ENCODE peak calls at places on chromosomes 3 and 15, in five cellular contexts. One of them, this sample, is unnamed.

GRCh38 chr3:8911781-8912180 is 51.5 kb downstream of the RAD18 start:
- DNase-seq in stomach: no peak
- DNase-seq in GM23338: no peak
- DNase-seq in transverse colon: no peak
- DNase-seq in breast epithelium: no peak
- DNase-seq in this sample: no peak

GRCh38 chr3:165195628-165196576 is at the start of gene SLITRK3:
- DNase-seq in stomach: no peak
- DNase-seq in GM23338: peak; percentile 60
- DNase-seq in transverse colon: no peak
- DNase-seq in breast epithelium: no peak
- DNase-seq in this sample: no peak

GRCh38 chr15:59680870-59681269 is 8.2 kb downstream of the BNIP2 start:
- DNase-seq in stomach: no peak
- DNase-seq in GM23338: no peak
- DNase-seq in transverse colon: no peak
- DNase-seq in breast epithelium: no peak
- DNase-seq in this sample: no peak

GRCh38 chr15:42716626-42717025 is 20.3 kb downstream of the CDAN1 start:
- DNase-seq in stomach: peak; percentile 4
- DNase-seq in GM23338: no peak
- DNase-seq in transverse colon: no peak
- DNase-seq in breast epithelium: no peak
- DNase-seq in this sample: no peak

GRCh38 chr15:92869977-92870644 is 30.0 kb upstream of the CHD2 start:
- DNase-seq in stomach: no peak
- DNase-seq in GM23338: no peak
- DNase-seq in transverse colon: no peak
- DNase-seq in breast epithelium: no peak
- DNase-seq in this sample: no peak

GRCh38 chr3:149567307-149567861 is 90.4 kb downstream of the WWTR1 start:
- DNase-seq in stomach: no peak
- DNase-seq in GM23338: no peak
- DNase-seq in transverse colon: no peak
- DNase-seq in breast epithelium: no peak
- DNase-seq in this sample: no peak

GRCh38 chr15:36598529-36599177 is 19.2 kb downstream of the CDIN1 start:
- DNase-seq in stomach: no peak
- DNase-seq in GM23338: no peak
- DNase-seq in transverse colon: no peak
- DNase-seq in breast epithelium: no peak
- DNase-seq in this sample: no peak

GRCh38 chr15:80110920-80111319 is 41.9 kb upstream of the FAH start:
- DNase-seq in stomach: no peak
- DNase-seq in GM23338: no peak
- DNase-seq in transverse colon: no peak
- DNase-seq in breast epithelium: no peak
- DNase-seq in this sample: no peak

GRCh38 chr3:116863842-116864626 is 154.5 kb downstream of the TUSC7 start:
- DNase-seq in stomach: no peak
- DNase-seq in GM23338: peak; percentile 75
- DNase-seq in transverse colon: no peak
- DNase-seq in breast epithelium: no peak
- DNase-seq in this sample: no peak

GRCh38 chr15:45187578-45187893 is 230 bp downstream of the SHF start:
- DNase-seq in stomach: no peak
- DNase-seq in GM23338: no peak
- DNase-seq in transverse colon: no peak
- DNase-seq in breast epithelium: no peak
- DNase-seq in this sample: no peak

GRCh38 chr3:71956716-71957115 is 171.8 kb upstream of the PROK2 start:
- DNase-seq in stomach: no peak
- DNase-seq in GM23338: peak; percentile 53
- DNase-seq in transverse colon: no peak
- DNase-seq in breast epithelium: no peak
- DNase-seq in this sample: no peak
- TF ChIP-seq CTCF in stomach: no peak
- TF ChIP-seq CTCF in GM23338: peak; percentile 84
- TF ChIP-seq CTCF in transverse colon: no peak
- TF ChIP-seq CTCF in breast epithelium: no peak
- TF ChIP-seq CTCF in this sample: no peak

DNA sequence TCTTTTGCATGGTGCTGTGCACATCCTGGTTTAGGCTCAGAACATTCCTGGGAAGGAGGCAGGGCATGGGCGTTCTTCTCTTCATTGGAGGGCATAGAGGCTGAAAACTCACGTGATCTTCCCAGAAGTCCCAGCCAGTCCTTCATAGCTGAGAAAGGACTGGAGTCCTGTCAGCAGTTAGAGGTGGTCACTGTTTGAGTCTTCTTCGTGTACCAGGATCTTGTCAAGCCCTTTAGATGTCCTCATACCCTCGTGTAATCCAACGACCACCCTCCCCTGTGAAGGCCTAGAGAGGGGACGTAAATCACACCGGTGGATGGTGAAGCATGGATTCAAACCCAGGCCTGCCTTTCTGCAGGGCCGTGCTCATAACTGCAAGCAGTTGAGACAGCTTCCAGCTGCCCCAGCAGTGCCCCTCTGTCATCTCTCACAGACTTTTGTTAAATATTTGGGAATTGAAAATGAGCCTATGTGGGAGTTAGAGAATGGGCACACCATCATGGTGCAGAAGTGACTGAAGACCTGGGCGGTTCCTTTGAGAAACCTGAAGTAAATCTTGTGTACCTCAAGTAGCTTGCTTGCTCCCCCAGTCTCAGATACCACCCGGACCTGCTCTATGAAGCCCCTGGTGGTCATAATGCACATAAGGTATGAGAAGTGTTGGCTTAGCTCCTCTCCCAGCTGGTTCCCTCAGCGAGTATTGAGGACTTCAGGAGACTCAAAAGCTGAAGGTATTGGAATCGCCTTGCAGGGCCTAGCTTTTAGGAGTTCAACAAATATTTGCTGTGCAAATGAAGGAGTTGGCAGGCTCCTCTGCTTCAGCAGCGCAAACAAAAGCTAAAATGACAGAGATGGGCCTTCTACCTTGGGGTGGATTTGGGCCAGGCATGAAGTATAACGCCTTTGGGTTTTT is 1.4 kb downstream of the CMTM8 start:
- DNase-seq in stomach: peak; percentile 61
- DNase-seq in GM23338: peak; percentile 80
- DNase-seq in transverse colon: peak; percentile 18
- DNase-seq in breast epithelium: no peak
- DNase-seq in this sample: no peak
- TF ChIP-seq POLR2AphosphoS5 in stomach: no peak
- TF ChIP-seq POLR2AphosphoS5 in GM23338: no peak
- TF ChIP-seq POLR2AphosphoS5 in transverse colon: no peak
- TF ChIP-seq POLR2AphosphoS5 in breast epithelium: no peak
- TF ChIP-seq POLR2AphosphoS5 in this sample: no peak

GRCh38 chr3:168952551-168952950 is 711.0 kb downstream of the MECOM start:
- DNase-seq in stomach: no peak
- DNase-seq in GM23338: no peak
- DNase-seq in transverse colon: no peak
- DNase-seq in breast epithelium: no peak
- DNase-seq in this sample: no peak
- TF ChIP-seq CTCF in stomach: no peak
- TF ChIP-seq CTCF in GM23338: no peak
- TF ChIP-seq CTCF in transverse colon: no peak
- TF ChIP-seq CTCF in breast epithelium: no peak
- TF ChIP-seq CTCF in this sample: no peak

DNA sequence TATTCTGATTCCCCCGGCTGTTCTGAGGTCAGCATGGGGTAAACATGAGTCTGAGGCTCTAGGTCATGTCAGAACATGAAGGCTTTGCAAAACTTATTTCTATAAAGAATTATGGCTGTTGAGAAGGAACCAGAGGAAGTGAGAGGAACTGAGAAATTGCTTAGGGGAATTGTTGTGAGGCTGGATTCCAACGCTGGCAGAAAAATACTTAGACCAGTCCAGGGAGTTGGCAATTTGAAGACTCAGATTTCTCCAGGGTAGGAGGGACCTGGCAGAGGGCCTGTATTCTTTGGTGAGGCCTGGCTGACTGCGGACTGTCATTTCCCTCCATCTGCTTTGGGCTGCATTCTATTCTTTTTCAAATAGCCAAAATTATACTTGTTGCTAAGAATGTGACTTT is 155.5 kb downstream of the PLD1 start:
- DNase-seq in stomach: no peak
- DNase-seq in GM23338: no peak
- DNase-seq in transverse colon: peak; percentile 14
- DNase-seq in breast epithelium: peak; percentile 57
- DNase-seq in this sample: no peak
- TF ChIP-seq POLR2AphosphoS5 in stomach: no peak
- TF ChIP-seq POLR2AphosphoS5 in GM23338: no peak
- TF ChIP-seq POLR2AphosphoS5 in transverse colon: no peak
- TF ChIP-seq POLR2AphosphoS5 in breast epithelium: no peak
- TF ChIP-seq POLR2AphosphoS5 in this sample: no peak

This sample was measured in spleen.